ENCODE peak calls at places on chromosome 15, in four cellular contexts. O is suprapubic skin, P is H1, M is HCT116. X is an unnamed sample.

GRCh38 chr15:80403712-80404056 is 498 bp upstream of the ARNT2 start:
- DNase-seq in O (no peak), P (no peak), M (no peak), X (no peak)

GRCh38 chr15:77023576-77024272 is 28.8 kb downstream of the PSTPIP1 start:
- DNase-seq in O (peak; percentile 60), P (no peak), M (no peak), X (peak; percentile 40)

GRCh38 chr15:34341922-34342736 is 807 bp downstream of the NOP10 start:
- DNase-seq in O (no peak), P (no peak), M (no peak), X (no peak)

GRCh38 chr15:98069256-98069655 is 108.8 kb downstream of the ARRDC4 start:
- DNase-seq in O (no peak), P (no peak), M (no peak), X (no peak)

GRCh38 chr15:85029221-85029620 is 47.6 kb downstream of the PDE8A start:
- DNase-seq in O (no peak), P (no peak), M (no peak), X (no peak)

GRCh38 chr15:77650285-77650684 is 17.6 kb upstream of the LINGO1 start:
- DNase-seq in O (no peak), P (no peak), M (peak; percentile 12), X (no peak)

GRCh38 chr15:92009162-92009561 is 155.7 kb downstream of the SLCO3A1 start:
- DNase-seq in O (no peak), P (no peak), M (no peak), X (no peak)

GRCh38 chr15:60379466-60380274 is 18.1 kb downstream of the ANXA2 start:
- DNase-seq in O (no peak), P (no peak), M (peak; percentile 81), X (peak; percentile 67)

GRCh38 chr15:50854594-50855490 is 53.6 kb upstream of the AP4E1 start:
- DNase-seq in O (no peak), P (no peak), M (no peak), X (peak; percentile 38)

GRCh38 chr15:97947465-97948262 is 12.8 kb upstream of the ARRDC4 start:
- DNase-seq in O (no peak), P (no peak), M (no peak), X (no peak)

GRCh38 chr15:97652700-97653167 is 307.8 kb upstream of the ARRDC4 start:
- DNase-seq in O (no peak), P (no peak), M (no peak), X (no peak)

GRCh38 chr15:60695713-60696522 is 217.0 kb upstream of the ICE2 start:
- DNase-seq in O (no peak), P (no peak), M (no peak), X (no peak)

GRCh38 chr15:59532770-59533379 is 78.7 kb upstream of the GCNT3 start:
- DNase-seq in O (no peak), P (no peak), M (peak; percentile 45), X (no peak)

GRCh38 chr15:90075420-90076289 is 26.6 kb downstream of the IDH2 start:
- DNase-seq in O (no peak), P (no peak), M (peak; percentile 27), X (no peak)

GRCh38 chr15:22258402-22259150 is 178.2 kb downstream of the OR4M2 start:
- DNase-seq in O (no peak), P (no peak), M (no peak), X (no peak)

GRCh38 chr15:68580883-68581155 is 2.0 kb downstream of the CORO2B start:
- DNase-seq in O (no peak), P (no peak), M (no peak), X (no peak)

GRCh38 chr15:67076147-67076843 is 10.9 kb downstream of the SMAD3 start:
- DNase-seq in O (no peak), P (no peak), M (peak; percentile 69), X (no peak)

GRCh38 chr15:25060472-25060803 is 105.7 kb downstream of the SNRPN start:
- DNase-seq in O (peak; percentile 15), P (no peak), M (no peak), X (no peak)

GRCh38 chr15:65076486-65077290 is at the start of gene KBTBD13:
- DNase-seq in O (no peak), P (no peak), M (no peak), X (no peak)

GRCh38 chr15:48757661-48758060 is 53.2 kb downstream of the CEP152 start:
- DNase-seq in O (no peak), P (no peak), M (no peak), X (no peak)

GRCh38 chr15:51917493-51917892 is 54.1 kb downstream of the LEO1 start:
- DNase-seq in O (no peak), P (peak; percentile 31), M (peak; percentile 64), X (no peak)

GRCh38 chr15:58291848-58292247 is 139.9 kb upstream of the LIPC start:
- DNase-seq in O (no peak), P (no peak), M (no peak), X (no peak)

GRCh38 chr15:29435811-29436210 is 166.2 kb upstream of the NSMCE3 start:
- DNase-seq in O (no peak), P (no peak), M (no peak), X (no peak)

GRCh38 chr15:26891448-26891881 is 24.6 kb downstream of the GABRA5 start:
- DNase-seq in O (no peak), P (peak; percentile 62), M (no peak), X (peak; percentile 75)

GRCh38 chr15:62889734-62890505 is 152.6 kb upstream of the TPM1 start:
- DNase-seq in O (no peak), P (no peak), M (no peak), X (no peak)

GRCh38 chr15:66789029-66790025 is 87.3 kb downstream of the SMAD6 start:
- DNase-seq in O (peak; percentile 56), P (no peak), M (no peak), X (no peak)

GRCh38 chr15:66186049-66186825 is 67.3 kb downstream of the MEGF11 start:
- DNase-seq in O (no peak), P (no peak), M (no peak), X (no peak)

GRCh38 chr15:42605281-42605744 is 29.9 kb downstream of the STARD9 start:
- DNase-seq in O (no peak), P (no peak), M (no peak), X (no peak)

GRCh38 chr15:63056843-63057242 is 14.3 kb downstream of the TPM1 start:
- DNase-seq in O (no peak), P (no peak), M (no peak), X (no peak)

GRCh38 chr15:43776101-43776717 is 557 bp downstream of the ELL3 start:
- DNase-seq in O (no peak), P (no peak), M (no peak), X (no peak)

GRCh38 chr15:96428742-96429141 is 98.2 kb downstream of the NR2F2 start:
- DNase-seq in O (no peak), P (no peak), M (no peak), X (no peak)

GRCh38 chr15:35194296-35194695 is 109.2 kb upstream of the NANOGP8 start:
- DNase-seq in O (no peak), P (no peak), M (no peak), X (no peak)

GRCh38 chr15:101059381-101060341 is 140.5 kb downstream of the LRRK1 start:
- DNase-seq in O (peak; percentile 36), P (no peak), M (no peak), X (no peak)

GRCh38 chr15:44729394-44729913 is 6.9 kb upstream of the TRIM69 start:
- DNase-seq in O (peak; percentile 77), P (no peak), M (no peak), X (no peak)

GRCh38 chr15:99440029-99440428 is 125.8 kb upstream of the MEF2A start:
- DNase-seq in O (no peak), P (no peak), M (no peak), X (no peak)

GRCh38 chr15:49383266-49383665 is 39.8 kb upstream of the FGF7 start:
- DNase-seq in O (no peak), P (no peak), M (no peak), X (no peak)

GRCh38 chr15:101070024-101070423 is 150.9 kb downstream of the LRRK1 start:
- DNase-seq in O (no peak), P (no peak), M (no peak), X (no peak)

GRCh38 chr15:54150255-54150654 is 172.0 kb downstream of the UNC13C start:
- DNase-seq in O (no peak), P (no peak), M (no peak), X (no peak)

GRCh38 chr15:81166949-81167816 is 29.5 kb upstream of the IL16 start:
- DNase-seq in O (no peak), P (no peak), M (no peak), X (no peak)

GRCh38 chr15:39687965-39688364 is 94.7 kb downstream of the FSIP1 start:
- DNase-seq in O (no peak), P (no peak), M (no peak), X (no peak)
- TF ChIP-seq POLR2AphosphoS5 in O (no peak), P (no peak), M (no peak), X (no peak)

GRCh38 chr15:31312220-31312619 is 14.4 kb upstream of the KLF13 start:
- DNase-seq in O (no peak), P (no peak), M (no peak), X (peak; percentile 14)

GRCh38 chr15:31311735-31312134 is 14.9 kb upstream of the KLF13 start:
- DNase-seq in O (no peak), P (no peak), M (no peak), X (peak; percentile 6)

GRCh38 chr15:31313223-31313622 is 13.4 kb upstream of the KLF13 start:
- DNase-seq in O (no peak), P (no peak), M (no peak), X (no peak)

GRCh38 chr15:31316135-31316795 is 10.4 kb upstream of the KLF13 start:
- DNase-seq in O (no peak), P (no peak), M (no peak), X (no peak)

GRCh38 chr15:31314380-31314779 is 12.3 kb upstream of the KLF13 start:
- DNase-seq in O (no peak), P (no peak), M (no peak), X (peak; percentile 6)
- H3K4me3 ChIP-seq in O (no peak overlapping the region), P (no peak overlapping the region), M (no peak overlapping the region), X (no peak overlapping the region)

GRCh38 chr15:70604671-70605070 is 158.7 kb downstream of the UACA start:
- DNase-seq in O (no peak), P (no peak), M (no peak), X (no peak)
- TF ChIP-seq CTCF in O (no peak), P (peak; percentile 49), M (no peak), X (no peak)

DNA sequence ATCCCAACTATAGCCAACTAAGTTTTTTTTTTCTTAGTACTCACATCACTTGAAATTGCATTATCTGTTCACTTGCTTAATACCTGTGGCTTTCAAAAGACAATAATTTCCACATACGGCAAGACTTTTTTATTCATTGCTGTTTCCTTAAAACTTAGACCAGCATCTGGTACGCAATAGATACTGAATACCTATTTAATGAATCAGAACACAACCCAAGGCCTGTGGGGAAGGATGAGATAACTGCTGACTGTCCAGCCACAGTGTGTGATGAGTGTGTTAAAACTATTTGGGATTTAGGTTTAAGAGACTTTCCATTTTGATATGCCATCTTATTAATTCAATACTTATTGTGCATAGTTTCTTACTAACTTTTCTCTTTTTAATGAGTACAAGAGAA is 988.7 kb downstream of the NTRK3 start:
- DNase-seq in O (no peak), P (no peak), M (no peak), X (no peak)
- TF ChIP-seq POLR2AphosphoS5 in O (no peak), P (no peak), M (no peak), X (no peak)

GRCh38 chr15:74726774-74727164 is 1.4 kb upstream of the CYP1A1 start:
- DNase-seq in O (no peak), P (no peak), M (no peak), X (no peak)
- H3K4me3 ChIP-seq in O (peak overlapping the region; percentile 59), P (peak overlapping the region; percentile 65), M (peak overlapping the region; percentile 64), X (peak overlapping the region; percentile 51)